ENCODE peak calls at places on chromosome 19, in nine cellular contexts. L is body of pancreas, R is heart left ventricle, K is GM12878, X is IMR-90, O is HCT116, F is endothelial cell of umbilical vein, C is breast epithelium, T is uterus. A is an unnamed sample.

GRCh38 chr19:49680473-49681351 is 3.6 kb downstream of the PRMT1 start:
- DNase-seq in K (no peak), F (peak; percentile 89), L (peak; percentile 92), O (peak; percentile 56), C (peak; percentile 82), T (peak; percentile 94), X (peak; percentile 78), R (peak; percentile 92), A (peak; percentile 79)

GRCh38 chr19:41318696-41319499 is 8.9 kb downstream of the CCDC97 start:
- DNase-seq in C (no peak), T (no peak), R (no peak), F (no peak), K (no peak), X (no peak), O (no peak), L (no peak), A (no peak)

GRCh38 chr19:32692727-32693061 is 1.1 kb downstream of the NUDT19 start:
- DNase-seq in F (no peak), O (no peak), X (no peak), L (no peak), K (no peak), R (no peak), C (no peak), T (no peak), A (no peak)

GRCh38 chr19:13149628-13150186 is 468 bp downstream of the STX10 start:
- DNase-seq in C (peak; percentile 32), F (peak; percentile 61), X (no peak), K (no peak), O (no peak), R (peak; percentile 71), L (peak; percentile 68), T (no peak), A (peak; percentile 37)

GRCh38 chr19:40465781-40466218 is 255 bp upstream of the BLVRB start:
- DNase-seq in X (peak; percentile 99), R (peak; percentile 99), L (peak; percentile 100), C (peak; percentile 100), F (peak; percentile 100), T (peak; percentile 100), O (peak; percentile 98), K (peak; percentile 96), A (peak; percentile 100)

GRCh38 chr19:7989071-7989575 is 16.3 kb downstream of the ELAVL1 start:
- DNase-seq in L (no peak), F (no peak), T (no peak), O (no peak), K (no peak), X (no peak), C (no peak), R (no peak), A (no peak)

GRCh38 chr19:11203194-11204075 is 6.1 kb upstream of the KANK2 start:
- DNase-seq in X (peak; percentile 71), T (peak; percentile 93), R (peak; percentile 89), C (peak; percentile 81), L (peak; percentile 66), F (peak; percentile 54), K (no peak), O (no peak), A (peak; percentile 34)

GRCh38 chr19:30353394-30353793 is 18.8 kb upstream of the ZNF536 start:
- DNase-seq in R (no peak), X (no peak), O (no peak), K (no peak), T (no peak), L (no peak), C (no peak), F (no peak), A (no peak)

DNA sequence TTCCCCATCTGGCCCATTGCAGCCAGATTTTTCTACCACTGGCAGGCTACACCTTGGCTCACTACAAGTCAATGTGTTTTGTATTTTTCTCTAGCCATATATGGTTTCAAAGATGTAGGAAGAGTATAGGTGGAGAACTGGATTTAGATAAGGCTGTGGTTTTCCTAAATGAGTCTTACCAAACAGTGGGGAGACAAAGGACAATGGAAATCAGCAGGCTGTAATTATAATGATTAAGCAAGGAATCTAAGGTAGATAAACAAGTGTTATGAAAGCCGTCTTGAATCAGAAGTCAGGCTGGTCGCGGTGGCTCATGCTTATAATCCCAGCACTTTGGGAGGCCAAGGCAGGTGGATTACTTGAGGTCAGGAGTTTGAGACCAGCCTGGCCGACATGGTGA is 11.2 kb downstream of the IGFL1 start:
- DNase-seq in K (no peak), X (no peak), T (no peak), L (no peak), C (no peak), F (no peak), R (no peak), O (no peak), A (no peak)
- TF ChIP-seq POLR2A in K (no peak), X (no peak), T (no peak), L (no peak), C (no peak), F (no peak), R (no peak), O (no peak), A (no peak)

GRCh38 chr19:1837625-1838105 is 10.6 kb downstream of the REXO1 start:
- DNase-seq in O (no peak), C (no peak), F (peak; percentile 44), L (peak; percentile 46), R (no peak), K (no peak), X (no peak), T (no peak), A (no peak)
- H3K4me1 ChIP-seq in O (peaks cover 9% of the 10 kb centered on the region), C (peaks cover 4% of the 10 kb centered on the region), F (peaks cover 16% of the 10 kb centered on the region), L (peaks cover 55% of the 10 kb centered on the region), R (no peaks in the 10 kb centered on the region), K (no peaks in the 10 kb centered on the region), X (no peaks in the 10 kb centered on the region), T (peaks cover 33% of the 10 kb centered on the region), A (no peaks in the 10 kb centered on the region)

DNA sequence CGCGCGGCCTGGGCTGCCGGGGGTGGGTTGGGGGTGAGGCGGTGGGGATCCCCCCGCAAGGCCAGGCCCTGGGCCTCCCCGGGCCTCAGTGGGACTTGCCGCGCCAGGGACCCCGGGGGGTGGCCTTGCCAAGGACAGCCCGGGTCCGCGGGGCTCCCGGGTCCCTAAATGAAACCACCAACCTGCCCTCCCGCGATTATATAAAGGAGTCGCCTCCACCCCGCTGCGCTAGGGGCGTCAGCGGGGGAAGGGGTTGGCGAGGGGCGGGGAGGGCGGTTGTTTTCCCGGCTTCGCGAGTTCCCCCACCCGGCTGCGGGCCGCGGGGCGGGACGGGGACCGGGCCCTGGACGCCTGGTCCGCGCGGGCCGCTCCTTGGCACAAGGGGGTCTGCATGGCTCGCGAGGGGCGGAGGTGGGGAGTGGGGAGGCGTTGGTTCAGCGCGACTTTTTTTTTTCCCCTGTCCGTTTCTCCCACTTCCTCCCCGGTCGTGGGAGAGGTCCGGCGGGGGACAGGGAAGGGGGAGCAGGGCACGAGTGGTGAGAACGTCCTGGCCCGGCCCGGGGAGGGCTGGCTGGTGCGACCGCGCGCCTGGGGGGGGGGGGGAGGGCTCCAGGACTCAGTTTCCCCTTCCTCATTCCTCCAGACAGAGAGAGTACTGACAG is 828 bp upstream of the ZBTB7A start:
- DNase-seq in X (no peak), O (no peak), T (peak; percentile 55), R (no peak), C (no peak), L (peak; percentile 50), K (no peak), F (peak; percentile 39), A (no peak)
- TF ChIP-seq POLR2A in X (no peak), O (no peak), T (no peak), R (peak; percentile 29), C (no peak), L (peak; percentile 44), K (no peak), F (peak; percentile 6), A (peak; percentile 27)

GRCh38 chr19:38692458-38693379 is 45.3 kb downstream of the ACTN4 start:
- DNase-seq in O (no peak), L (no peak), K (no peak), C (no peak), R (no peak), T (no peak), F (no peak), X (no peak), A (no peak)
- H3K4me1 ChIP-seq in O (peaks cover 69% of the 10 kb centered on the region), L (peaks cover 91% of the 10 kb centered on the region), K (peaks cover 42% of the 10 kb centered on the region), C (peaks cover 30% of the 10 kb centered on the region), R (peaks cover 30% of the 10 kb centered on the region), T (peaks cover 27% of the 10 kb centered on the region), F (peaks cover 37% of the 10 kb centered on the region), X (peaks cover 20% of the 10 kb centered on the region), A (no peaks in the 10 kb centered on the region)

GRCh38 chr19:1156305-1156801 is 17.7 kb downstream of the SBNO2 start:
- DNase-seq in X (no peak), F (no peak), L (no peak), T (peak; percentile 51), O (no peak), K (no peak), C (no peak), R (no peak), A (no peak)

GRCh38 chr19:1156830-1157615 is 17.0 kb downstream of the SBNO2 start:
- DNase-seq in L (no peak), X (no peak), R (no peak), T (no peak), K (no peak), O (no peak), F (no peak), C (no peak), A (no peak)

GRCh38 chr19:1155352-1156304 is 18.4 kb downstream of the SBNO2 start:
- DNase-seq in L (no peak), R (no peak), K (no peak), C (no peak), O (no peak), X (no peak), F (no peak), T (no peak), A (no peak)

GRCh38 chr19:1153891-1154730 is 20.0 kb downstream of the SBNO2 start:
- DNase-seq in X (no peak), R (no peak), C (no peak), L (no peak), T (no peak), O (no peak), F (no peak), K (no peak), A (no peak)

GRCh38 chr19:1154731-1155351 is 19.2 kb downstream of the SBNO2 start:
- DNase-seq in L (peak; percentile 58), F (peak; percentile 42), T (peak; percentile 91), X (peak; percentile 86), C (peak; percentile 84), O (no peak), K (no peak), R (peak; percentile 90), A (peak; percentile 79)
- TF ChIP-seq POLR2A in L (peak; percentile 18), F (no peak), T (peak; percentile 46), X (no peak), C (peak; percentile 20), O (no peak), K (no peak), R (peak; percentile 53), A (peak; percentile 70)

GRCh38 chr19:6100284-6100915 is 9.9 kb downstream of the RFX2 start:
- DNase-seq in X (no peak), R (peak; percentile 35), F (peak; percentile 74), O (no peak), L (no peak), C (no peak), T (no peak), K (no peak), A (no peak)
- H3K4me1 ChIP-seq in X (peaks cover 16% of the 10 kb centered on the region), R (no peaks in the 10 kb centered on the region), F (peaks cover 51% of the 10 kb centered on the region), O (no peaks in the 10 kb centered on the region), L (peaks cover 16% of the 10 kb centered on the region), C (no peaks in the 10 kb centered on the region), T (peaks cover 23% of the 10 kb centered on the region), K (no peaks in the 10 kb centered on the region), A (peaks cover 3% of the 10 kb centered on the region)

GRCh38 chr19:44499962-44500949 is at the start of gene ZNF180:
- DNase-seq in X (peak; percentile 90), C (peak; percentile 92), F (peak; percentile 96), T (peak; percentile 94), L (peak; percentile 96), K (peak; percentile 80), O (peak; percentile 92), R (peak; percentile 97), A (peak; percentile 95)
- TF ChIP-seq POLR2A in X (peak; percentile 43), C (peak; percentile 89), F (peak; percentile 77), T (peak; percentile 54), L (peak; percentile 87), K (peak; percentile 94), O (peak; percentile 63), R (peak; percentile 93), A (peak; percentile 65)

A was measured in prostate gland.